ENCODE peak calls at places on chromosome 3, in four cellular contexts. I is activated CD4-positive, CD25-positive, alpha-beta regulatory T cell treated with anti-CD3 and anti-CD28 coated beads, Interleukin-2, amount 50 U/mL, for 72 hours; E is CD4-positive, alpha-beta T cell; Q is nucleus accumbens. U is an unnamed sample.

GRCh38 chr3:123385072-123385471 is 63.8 kb downstream of the ADCY5 start:
- DNase-seq in Q (no peak), E (no peak), I (no peak), U (no peak)

GRCh38 chr3:171407746-171408145 is 52.5 kb downstream of the TNIK start:
- DNase-seq in E (no peak), I (no peak), Q (no peak), U (no peak)

GRCh38 chr3:178513539-178514410 is 22.5 kb upstream of the KCNMB2 start:
- DNase-seq in I (no peak), Q (no peak), E (no peak), U (no peak)

GRCh38 chr3:52777959-52778805 is 783 bp downstream of the ITIH1 start:
- DNase-seq in Q (no peak), I (peak; percentile 29), E (no peak), U (no peak)

GRCh38 chr3:14125193-14126016 is 553 bp downstream of the TMEM43 start:
- DNase-seq in I (peak; percentile 46), E (peak; percentile 45), Q (no peak), U (no peak)

GRCh38 chr3:195441971-195442572 is 748 bp downstream of the ACAP2 start:
- DNase-seq in Q (peak; percentile 42), E (peak; percentile 19), I (peak; percentile 45), U (no peak)

GRCh38 chr3:100913870-100914654 is 79.2 kb downstream of the ABI3BP start:
- DNase-seq in E (no peak), I (no peak), Q (no peak), U (no peak)

GRCh38 chr3:42886294-42886822 is 10.7 kb upstream of the CYP8B1 start:
- DNase-seq in Q (no peak), I (no peak), E (no peak), U (no peak)

GRCh38 chr3:168517514-168518071 is 421.9 kb upstream of the GOLIM4 start:
- DNase-seq in Q (no peak), E (no peak), I (no peak), U (peak; percentile 69)

GRCh38 chr3:195884691-195885035 is 23.7 kb downstream of the TNK2 start:
- DNase-seq in Q (no peak), I (no peak), E (no peak), U (no peak)

GRCh38 chr3:11568503-11569155 is 75.1 kb downstream of the VGLL4 start:
- DNase-seq in Q (peak; percentile 44), E (no peak), I (no peak), U (peak; percentile 52)

GRCh38 chr3:22988566-22988965 is 214.6 kb upstream of the UBE2E2 start:
- DNase-seq in I (no peak), E (no peak), Q (no peak), U (no peak)

GRCh38 chr3:151347432-151347831 is 18.1 kb upstream of the P2RY13 start:
- DNase-seq in Q (no peak), E (no peak), I (no peak), U (peak; percentile 26)

GRCh38 chr3:14424711-14425573 is 22.5 kb downstream of the SLC6A6 start:
- DNase-seq in E (peak; percentile 23), Q (no peak), I (no peak), U (no peak)

GRCh38 chr3:177824190-177824786 is 627.0 kb upstream of the TBL1XR1 start:
- DNase-seq in E (no peak), Q (no peak), I (no peak), U (no peak)

GRCh38 chr3:160758929-160759577 is 3.0 kb downstream of the PPM1L start:
- DNase-seq in I (no peak), Q (no peak), E (no peak), U (no peak)

GRCh38 chr3:47612178-47612577 is 33.5 kb upstream of the CSPG5 start:
- DNase-seq in E (no peak), Q (no peak), I (no peak), U (no peak)

GRCh38 chr3:33433843-33434242 is 6.4 kb downstream of the UBP1 start:
- DNase-seq in E (no peak), I (no peak), Q (no peak), U (no peak)

GRCh38 chr3:87509401-87509800 is 233.0 kb upstream of the POU1F1 start:
- DNase-seq in E (no peak), Q (no peak), I (no peak), U (no peak)

GRCh38 chr3:127512256-127512655 is 78.3 kb downstream of the TPRA1 start:
- DNase-seq in Q (no peak), I (no peak), E (no peak), U (no peak)

GRCh38 chr3:114764056-114764492 is 383.0 kb downstream of the ZBTB20 start:
- DNase-seq in E (no peak), Q (no peak), I (no peak), U (no peak)

GRCh38 chr3:27649277-27649676 is 72.8 kb downstream of the EOMES start:
- DNase-seq in I (no peak), Q (no peak), E (no peak), U (no peak)

GRCh38 chr3:186432189-186432588 is 70.2 kb upstream of the DGKG start:
- DNase-seq in E (no peak), Q (no peak), I (no peak), U (no peak)

GRCh38 chr3:54447427-54447826 is 325.1 kb downstream of the CACNA2D3 start:
- DNase-seq in Q (no peak), E (no peak), I (no peak), U (no peak)

GRCh38 chr3:181210275-181210674 is 220.7 kb upstream of the DNAJC19 start:
- DNase-seq in E (no peak), I (no peak), Q (no peak), U (no peak)

GRCh38 chr3:22450785-22451400 is 699.9 kb upstream of the ZNF385D start:
- DNase-seq in E (no peak), I (no peak), Q (no peak), U (no peak)

GRCh38 chr3:58471025-58471887 is 20.6 kb upstream of the KCTD6 start:
- DNase-seq in E (peak; percentile 16), Q (no peak), I (no peak), U (no peak)